ENCODE peak calls at places on chromosomes 11 and 22, in eight cellular contexts. One of them, this sample, is unnamed.

GRCh38 chr11:8719260-8720190 is 36.9 kb downstream of the RPL27A start:
- DNase-seq in left lung: no peak
- DNase-seq in D721Med: no peak
- DNase-seq in cardiac muscle cell: peak
- DNase-seq in fibroblast of mammary gland: peak
- DNase-seq in fibroblast of villous mesenchyme: peak
- DNase-seq in heart right ventricle: peak
- DNase-seq in fibroblast of the aortic adventitia: peak
- DNase-seq in this sample: no peak

GRCh38 chr11:12119502-12119901 is 9.1 kb downstream of the MICAL2 start:
- DNase-seq in cardiac muscle cell: no peak
- DNase-seq in fibroblast of the aortic adventitia: no peak
- DNase-seq in heart right ventricle: no peak
- DNase-seq in fibroblast of mammary gland: no peak
- DNase-seq in fibroblast of villous mesenchyme: no peak
- DNase-seq in D721Med: no peak
- DNase-seq in left lung: no peak
- DNase-seq in this sample: no peak

GRCh38 chr11:23212829-23213228 is 352.6 kb upstream of the CCDC179 start:
- DNase-seq in fibroblast of villous mesenchyme: no peak
- DNase-seq in left lung: no peak
- DNase-seq in cardiac muscle cell: no peak
- DNase-seq in fibroblast of the aortic adventitia: no peak
- DNase-seq in D721Med: no peak
- DNase-seq in heart right ventricle: no peak
- DNase-seq in fibroblast of mammary gland: no peak
- DNase-seq in this sample: no peak

GRCh38 chr22:22171357-22172218 is 73.0 kb upstream of the VPREB1 start:
- DNase-seq in heart right ventricle: no peak
- DNase-seq in fibroblast of villous mesenchyme: no peak
- DNase-seq in fibroblast of the aortic adventitia: no peak
- DNase-seq in left lung: no peak
- DNase-seq in cardiac muscle cell: peak
- DNase-seq in D721Med: no peak
- DNase-seq in fibroblast of mammary gland: peak
- DNase-seq in this sample: no peak

GRCh38 chr11:13772223-13773046 is 104.0 kb downstream of the FAR1 start:
- DNase-seq in D721Med: no peak
- DNase-seq in heart right ventricle: no peak
- DNase-seq in fibroblast of the aortic adventitia: peak
- DNase-seq in fibroblast of villous mesenchyme: peak
- DNase-seq in fibroblast of mammary gland: peak
- DNase-seq in left lung: no peak
- DNase-seq in cardiac muscle cell: peak
- DNase-seq in this sample: no peak

GRCh38 chr11:91859666-91860065 is 365.0 kb upstream of the FAT3 start:
- DNase-seq in left lung: no peak
- DNase-seq in cardiac muscle cell: no peak
- DNase-seq in fibroblast of mammary gland: no peak
- DNase-seq in D721Med: no peak
- DNase-seq in fibroblast of the aortic adventitia: no peak
- DNase-seq in heart right ventricle: no peak
- DNase-seq in fibroblast of villous mesenchyme: peak
- DNase-seq in this sample: no peak

GRCh38 chr11:44825058-44825795 is 98.5 kb downstream of the TSPAN18 start:
- DNase-seq in fibroblast of the aortic adventitia: no peak
- DNase-seq in fibroblast of villous mesenchyme: no peak
- DNase-seq in fibroblast of mammary gland: no peak
- DNase-seq in D721Med: no peak
- DNase-seq in cardiac muscle cell: no peak
- DNase-seq in heart right ventricle: no peak
- DNase-seq in left lung: no peak
- DNase-seq in this sample: no peak

GRCh38 chr11:97364047-97364446 is 974.2 kb downstream of the JRKL start:
- DNase-seq in fibroblast of villous mesenchyme: peak
- DNase-seq in fibroblast of mammary gland: peak
- DNase-seq in left lung: no peak
- DNase-seq in D721Med: no peak
- DNase-seq in heart right ventricle: no peak
- DNase-seq in cardiac muscle cell: peak
- DNase-seq in fibroblast of the aortic adventitia: peak
- DNase-seq in this sample: no peak

GRCh38 chr11:64088159-64089026 is 52.7 kb downstream of the FLRT1 start:
- DNase-seq in cardiac muscle cell: no peak
- DNase-seq in left lung: no peak
- DNase-seq in fibroblast of villous mesenchyme: no peak
- DNase-seq in fibroblast of mammary gland: no peak
- DNase-seq in D721Med: peak
- DNase-seq in heart right ventricle: no peak
- DNase-seq in fibroblast of the aortic adventitia: no peak
- DNase-seq in this sample: no peak

GRCh38 chr11:8839306-8839956 is 71.6 kb upstream of the AKIP1 start:
- DNase-seq in heart right ventricle: no peak
- DNase-seq in left lung: no peak
- DNase-seq in fibroblast of the aortic adventitia: no peak
- DNase-seq in fibroblast of mammary gland: no peak
- DNase-seq in fibroblast of villous mesenchyme: no peak
- DNase-seq in cardiac muscle cell: peak
- DNase-seq in D721Med: no peak
- DNase-seq in this sample: no peak

GRCh38 chr11:118834428-118835028 is 43.6 kb upstream of the DDX6 start:
- DNase-seq in fibroblast of mammary gland: peak
- DNase-seq in fibroblast of the aortic adventitia: peak
- DNase-seq in D721Med: no peak
- DNase-seq in heart right ventricle: no peak
- DNase-seq in cardiac muscle cell: peak
- DNase-seq in left lung: no peak
- DNase-seq in fibroblast of villous mesenchyme: peak
- DNase-seq in this sample: no peak

GRCh38 chr11:20541503-20541902 is 57.9 kb upstream of the SLC6A5 start:
- DNase-seq in fibroblast of mammary gland: no peak
- DNase-seq in cardiac muscle cell: no peak
- DNase-seq in fibroblast of the aortic adventitia: no peak
- DNase-seq in heart right ventricle: no peak
- DNase-seq in left lung: no peak
- DNase-seq in fibroblast of villous mesenchyme: no peak
- DNase-seq in D721Med: no peak
- DNase-seq in this sample: no peak

GRCh38 chr11:110522456-110522855 is 92.7 kb downstream of the FDX1 start:
- DNase-seq in left lung: no peak
- DNase-seq in heart right ventricle: no peak
- DNase-seq in fibroblast of mammary gland: no peak
- DNase-seq in fibroblast of villous mesenchyme: no peak
- DNase-seq in fibroblast of the aortic adventitia: no peak
- DNase-seq in cardiac muscle cell: no peak
- DNase-seq in D721Med: no peak
- DNase-seq in this sample: no peak

GRCh38 chr11:57567512-57568329 is at the start of gene UBE2L6:
- DNase-seq in cardiac muscle cell: peak
- DNase-seq in fibroblast of mammary gland: peak
- DNase-seq in D721Med: peak
- DNase-seq in fibroblast of the aortic adventitia: peak
- DNase-seq in left lung: peak
- DNase-seq in fibroblast of villous mesenchyme: peak
- DNase-seq in heart right ventricle: peak
- DNase-seq in this sample: peak

GRCh38 chr11:96635655-96636054 is 245.8 kb downstream of the JRKL start:
- DNase-seq in left lung: no peak
- DNase-seq in fibroblast of the aortic adventitia: no peak
- DNase-seq in fibroblast of villous mesenchyme: no peak
- DNase-seq in heart right ventricle: no peak
- DNase-seq in fibroblast of mammary gland: no peak
- DNase-seq in D721Med: no peak
- DNase-seq in cardiac muscle cell: no peak
- DNase-seq in this sample: no peak

GRCh38 chr11:32429477-32429876 is 5.9 kb downstream of the WT1 start:
- DNase-seq in cardiac muscle cell: no peak
- DNase-seq in fibroblast of villous mesenchyme: no peak
- DNase-seq in left lung: no peak
- DNase-seq in fibroblast of mammary gland: no peak
- DNase-seq in D721Med: no peak
- DNase-seq in heart right ventricle: no peak
- DNase-seq in fibroblast of the aortic adventitia: no peak
- DNase-seq in this sample: no peak

GRCh38 chr11:117219001-117219400 is 12.9 kb downstream of the PCSK7 start:
- DNase-seq in fibroblast of villous mesenchyme: no peak
- DNase-seq in left lung: no peak
- DNase-seq in heart right ventricle: peak
- DNase-seq in cardiac muscle cell: no peak
- DNase-seq in fibroblast of mammary gland: no peak
- DNase-seq in D721Med: no peak
- DNase-seq in fibroblast of the aortic adventitia: no peak
- DNase-seq in this sample: no peak

GRCh38 chr22:46100401-46101105 is 49.8 kb upstream of the PPARA start:
- DNase-seq in fibroblast of villous mesenchyme: no peak
- DNase-seq in fibroblast of mammary gland: no peak
- DNase-seq in D721Med: no peak
- DNase-seq in cardiac muscle cell: no peak
- DNase-seq in fibroblast of the aortic adventitia: no peak
- DNase-seq in heart right ventricle: no peak
- DNase-seq in left lung: no peak
- DNase-seq in this sample: no peak

GRCh38 chr11:110176366-110177056 is 83.3 kb downstream of the ZC3H12C start:
- DNase-seq in heart right ventricle: no peak
- DNase-seq in D721Med: no peak
- DNase-seq in cardiac muscle cell: peak
- DNase-seq in left lung: no peak
- DNase-seq in fibroblast of the aortic adventitia: no peak
- DNase-seq in fibroblast of villous mesenchyme: peak
- DNase-seq in fibroblast of mammary gland: peak
- DNase-seq in this sample: no peak

GRCh38 chr11:75204685-75205667 is 35.6 kb upstream of the TPBGL start:
- DNase-seq in fibroblast of mammary gland: peak
- DNase-seq in fibroblast of villous mesenchyme: peak
- DNase-seq in cardiac muscle cell: peak
- DNase-seq in left lung: peak
- DNase-seq in heart right ventricle: peak
- DNase-seq in fibroblast of the aortic adventitia: peak
- DNase-seq in D721Med: peak
- DNase-seq in this sample: peak
- TF ChIP-seq CTCF in fibroblast of mammary gland: peak
- TF ChIP-seq CTCF in fibroblast of villous mesenchyme: peak
- TF ChIP-seq CTCF in cardiac muscle cell: peak
- TF ChIP-seq CTCF in left lung: peak
- TF ChIP-seq CTCF in heart right ventricle: peak
- TF ChIP-seq CTCF in fibroblast of the aortic adventitia: peak
- TF ChIP-seq CTCF in D721Med: peak
- TF ChIP-seq CTCF in this sample: peak

DNA sequence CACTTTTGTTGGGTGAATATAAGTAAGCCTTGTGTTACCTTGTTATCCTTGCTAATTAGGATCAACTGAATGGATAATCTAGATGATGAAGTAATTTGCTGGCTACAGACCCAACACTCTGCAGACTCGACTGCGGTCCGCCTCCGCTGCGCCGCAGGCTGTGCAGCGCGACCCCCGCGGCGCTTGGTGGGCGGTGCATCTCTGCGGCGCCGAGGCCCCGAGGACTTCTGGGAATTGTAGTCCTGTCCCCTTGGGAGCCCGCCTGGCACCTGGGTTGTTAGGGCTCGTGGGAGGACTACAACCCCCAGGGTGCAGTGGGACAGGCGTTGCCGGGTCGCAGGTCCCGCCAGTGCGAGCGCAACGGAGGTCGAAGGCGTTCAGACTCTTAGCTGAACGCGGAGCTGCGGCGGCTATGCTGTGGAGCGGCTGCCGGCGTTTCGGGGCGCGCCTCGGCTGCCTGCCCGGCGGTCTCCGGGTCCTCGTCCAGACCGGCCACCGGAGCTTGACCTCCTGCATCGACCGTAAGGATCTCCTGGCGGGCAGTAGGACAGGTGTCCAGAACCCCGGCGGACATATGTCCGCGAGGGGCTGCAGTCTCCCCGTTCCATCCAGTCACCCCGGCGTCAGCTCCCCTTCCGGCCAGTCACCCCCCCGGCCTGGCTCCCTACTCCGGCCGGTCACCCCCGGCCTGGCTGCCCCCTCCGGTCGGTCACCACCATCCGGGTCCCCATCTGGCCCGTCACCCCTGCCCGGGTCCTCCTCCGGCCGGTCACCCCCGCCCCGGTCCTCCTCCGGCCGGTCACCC is at the start of the genes ACAD8 and THYN1:
- DNase-seq in left lung: peak
- DNase-seq in D721Med: peak
- DNase-seq in cardiac muscle cell: peak
- DNase-seq in heart right ventricle: peak
- DNase-seq in fibroblast of the aortic adventitia: peak
- DNase-seq in fibroblast of mammary gland: peak
- DNase-seq in fibroblast of villous mesenchyme: peak
- DNase-seq in this sample: peak
- TF ChIP-seq CTCF in left lung: peak
- TF ChIP-seq CTCF in D721Med: no peak
- TF ChIP-seq CTCF in cardiac muscle cell: no peak
- TF ChIP-seq CTCF in heart right ventricle: peak
- TF ChIP-seq CTCF in fibroblast of the aortic adventitia: peak
- TF ChIP-seq CTCF in fibroblast of mammary gland: no peak
- TF ChIP-seq CTCF in fibroblast of villous mesenchyme: peak
- TF ChIP-seq CTCF in this sample: no peak

GRCh38 chr11:128470081-128470480 is 117.3 kb downstream of the ETS1 start:
- DNase-seq in fibroblast of mammary gland: no peak
- DNase-seq in D721Med: no peak
- DNase-seq in fibroblast of the aortic adventitia: no peak
- DNase-seq in heart right ventricle: no peak
- DNase-seq in fibroblast of villous mesenchyme: no peak
- DNase-seq in cardiac muscle cell: no peak
- DNase-seq in left lung: no peak
- DNase-seq in this sample: no peak

GRCh38 chr11:128471138-128471661 is 116.2 kb downstream of the ETS1 start:
- DNase-seq in fibroblast of the aortic adventitia: no peak
- DNase-seq in left lung: no peak
- DNase-seq in cardiac muscle cell: no peak
- DNase-seq in fibroblast of mammary gland: no peak
- DNase-seq in fibroblast of villous mesenchyme: no peak
- DNase-seq in D721Med: no peak
- DNase-seq in heart right ventricle: no peak
- DNase-seq in this sample: no peak

GRCh38 chr11:128467610-128468041 is 119.7 kb downstream of the ETS1 start:
- DNase-seq in cardiac muscle cell: peak
- DNase-seq in D721Med: no peak
- DNase-seq in heart right ventricle: peak
- DNase-seq in fibroblast of the aortic adventitia: peak
- DNase-seq in fibroblast of villous mesenchyme: peak
- DNase-seq in fibroblast of mammary gland: peak
- DNase-seq in left lung: no peak
- DNase-seq in this sample: peak

GRCh38 chr11:128468106-128468505 is 119.3 kb downstream of the ETS1 start:
- DNase-seq in D721Med: no peak
- DNase-seq in fibroblast of the aortic adventitia: no peak
- DNase-seq in fibroblast of villous mesenchyme: no peak
- DNase-seq in heart right ventricle: no peak
- DNase-seq in left lung: no peak
- DNase-seq in cardiac muscle cell: no peak
- DNase-seq in fibroblast of mammary gland: no peak
- DNase-seq in this sample: no peak

GRCh38 chr11:128469220-128469619 is 118.1 kb downstream of the ETS1 start:
- DNase-seq in heart right ventricle: no peak
- DNase-seq in D721Med: no peak
- DNase-seq in fibroblast of villous mesenchyme: no peak
- DNase-seq in cardiac muscle cell: no peak
- DNase-seq in left lung: no peak
- DNase-seq in fibroblast of the aortic adventitia: no peak
- DNase-seq in fibroblast of mammary gland: no peak
- DNase-seq in this sample: no peak
- TF ChIP-seq CTCF in heart right ventricle: no peak
- TF ChIP-seq CTCF in D721Med: no peak
- TF ChIP-seq CTCF in fibroblast of villous mesenchyme: no peak
- TF ChIP-seq CTCF in cardiac muscle cell: no peak
- TF ChIP-seq CTCF in left lung: no peak
- TF ChIP-seq CTCF in fibroblast of the aortic adventitia: no peak
- TF ChIP-seq CTCF in fibroblast of mammary gland: no peak
- TF ChIP-seq CTCF in this sample: no peak

GRCh38 chr22:37735054-37735453 is 38.2 kb downstream of the TRIOBP start:
- DNase-seq in left lung: no peak
- DNase-seq in fibroblast of villous mesenchyme: no peak
- DNase-seq in fibroblast of mammary gland: no peak
- DNase-seq in fibroblast of the aortic adventitia: no peak
- DNase-seq in cardiac muscle cell: no peak
- DNase-seq in heart right ventricle: peak
- DNase-seq in D721Med: no peak
- DNase-seq in this sample: no peak
- TF ChIP-seq CTCF in left lung: no peak
- TF ChIP-seq CTCF in fibroblast of villous mesenchyme: peak
- TF ChIP-seq CTCF in fibroblast of mammary gland: peak
- TF ChIP-seq CTCF in fibroblast of the aortic adventitia: peak
- TF ChIP-seq CTCF in cardiac muscle cell: peak
- TF ChIP-seq CTCF in heart right ventricle: peak
- TF ChIP-seq CTCF in D721Med: no peak
- TF ChIP-seq CTCF in this sample: peak